ENCODE peak calls at places on chromosomes 4 and X, in nine cellular contexts. One of them, this sample, is unnamed.

GRCh38 chrX:121135488-121136207 is 88.2 kb downstream of the GLUD2 start:
- DNase-seq in sciatic nerve: no peak
- DNase-seq in hypothalamus: no peak
- DNase-seq in GM12891: no peak
- DNase-seq in iPS DF 19.7: no peak
- DNase-seq in heart left ventricle: no peak
- DNase-seq in Calu3: peak; percentile 1
- DNase-seq in C1 segment of cervical spinal cord: no peak
- DNase-seq in activated CD4-positive, alpha-beta T cell treated with anti-CD3 and anti-CD28 coated beads for 24 hours: no peak
- DNase-seq in this sample: no peak

GRCh38 chr4:145739840-145740239 is 59.9 kb downstream of the C4orf51 start:
- DNase-seq in sciatic nerve: no peak
- DNase-seq in hypothalamus: no peak
- DNase-seq in GM12891: no peak
- DNase-seq in iPS DF 19.7: no peak
- DNase-seq in heart left ventricle: no peak
- DNase-seq in Calu3: peak; percentile 10
- DNase-seq in C1 segment of cervical spinal cord: no peak
- DNase-seq in activated CD4-positive, alpha-beta T cell treated with anti-CD3 and anti-CD28 coated beads for 24 hours: no peak
- DNase-seq in this sample: no peak

GRCh38 chr4:189769131-189769530 is 171.5 kb upstream of the FRG1 start:
- DNase-seq in sciatic nerve: no peak
- DNase-seq in hypothalamus: no peak
- DNase-seq in GM12891: no peak
- DNase-seq in iPS DF 19.7: peak; percentile 30
- DNase-seq in heart left ventricle: no peak
- DNase-seq in Calu3: no peak
- DNase-seq in C1 segment of cervical spinal cord: no peak
- DNase-seq in activated CD4-positive, alpha-beta T cell treated with anti-CD3 and anti-CD28 coated beads for 24 hours: no peak
- DNase-seq in this sample: no peak

GRCh38 chrX:18871161-18871880 is 112.6 kb downstream of the PHKA2 start:
- DNase-seq in sciatic nerve: no peak
- DNase-seq in hypothalamus: no peak
- DNase-seq in GM12891: no peak
- DNase-seq in iPS DF 19.7: no peak
- DNase-seq in heart left ventricle: no peak
- DNase-seq in Calu3: no peak
- DNase-seq in C1 segment of cervical spinal cord: no peak
- DNase-seq in activated CD4-positive, alpha-beta T cell treated with anti-CD3 and anti-CD28 coated beads for 24 hours: no peak
- DNase-seq in this sample: no peak

GRCh38 chr4:171813195-171813955 is at the start of gene GALNTL6:
- DNase-seq in sciatic nerve: no peak
- DNase-seq in hypothalamus: peak; percentile 60
- DNase-seq in GM12891: peak; percentile 18
- DNase-seq in iPS DF 19.7: no peak
- DNase-seq in heart left ventricle: no peak
- DNase-seq in Calu3: no peak
- DNase-seq in C1 segment of cervical spinal cord: no peak
- DNase-seq in activated CD4-positive, alpha-beta T cell treated with anti-CD3 and anti-CD28 coated beads for 24 hours: no peak
- DNase-seq in this sample: no peak

GRCh38 chr4:182063651-182064050 is 179.6 kb upstream of the TENM3 start:
- DNase-seq in sciatic nerve: no peak
- DNase-seq in hypothalamus: no peak
- DNase-seq in GM12891: no peak
- DNase-seq in iPS DF 19.7: no peak
- DNase-seq in heart left ventricle: no peak
- DNase-seq in Calu3: no peak
- DNase-seq in C1 segment of cervical spinal cord: no peak
- DNase-seq in activated CD4-positive, alpha-beta T cell treated with anti-CD3 and anti-CD28 coated beads for 24 hours: no peak
- DNase-seq in this sample: no peak

GRCh38 chr4:1376841-1377605 is 29.2 kb downstream of the NKX1-1 start:
- DNase-seq in sciatic nerve: peak; percentile 49
- DNase-seq in hypothalamus: no peak
- DNase-seq in GM12891: no peak
- DNase-seq in iPS DF 19.7: no peak
- DNase-seq in heart left ventricle: no peak
- DNase-seq in Calu3: no peak
- DNase-seq in C1 segment of cervical spinal cord: no peak
- DNase-seq in activated CD4-positive, alpha-beta T cell treated with anti-CD3 and anti-CD28 coated beads for 24 hours: no peak
- DNase-seq in this sample: peak; percentile 14

GRCh38 chrX:44967221-44967620 is 94.2 kb downstream of the KDM6A start:
- DNase-seq in sciatic nerve: no peak
- DNase-seq in hypothalamus: no peak
- DNase-seq in GM12891: no peak
- DNase-seq in iPS DF 19.7: no peak
- DNase-seq in heart left ventricle: no peak
- DNase-seq in Calu3: no peak
- DNase-seq in C1 segment of cervical spinal cord: no peak
- DNase-seq in activated CD4-positive, alpha-beta T cell treated with anti-CD3 and anti-CD28 coated beads for 24 hours: no peak
- DNase-seq in this sample: no peak